ENCODE peak calls at places on chromosome 15, in nine cellular contexts. E, B, S, H, I, V, N, Y and F are unnamed samples.

GRCh38 chr15:31175484-31175883 is 74.0 kb upstream of the TRPM1 start:
- DNase-seq in E (no peak), S (no peak), N (no peak), B (no peak), I (no peak), Y (no peak), V (no peak), H (no peak), F (no peak)

GRCh38 chr15:98121957-98122356 is 161.5 kb downstream of the ARRDC4 start:
- DNase-seq in V (no peak), N (no peak), E (no peak), B (no peak), S (peak; percentile 16), Y (no peak), H (no peak), I (no peak), F (no peak)

GRCh38 chr15:67091073-67091965 is 25.9 kb downstream of the SMAD3 start:
- DNase-seq in H (peak; percentile 81), S (peak; percentile 96), E (no peak), N (peak; percentile 84), B (peak; percentile 79), V (no peak), I (peak; percentile 70), Y (no peak), F (no peak)

GRCh38 chr15:60787737-60788513 is 309.0 kb upstream of the ICE2 start:
- DNase-seq in V (no peak), B (no peak), N (no peak), Y (no peak), H (no peak), E (no peak), S (no peak), I (no peak), F (no peak)

GRCh38 chr15:94110476-94111130 is 120.8 kb upstream of the MCTP2 start:
- DNase-seq in H (no peak), V (no peak), B (no peak), S (peak; percentile 10), Y (no peak), E (no peak), I (no peak), N (no peak), F (peak; percentile 40)

GRCh38 chr15:37765809-37766208 is 168.6 kb upstream of the TMCO5A start:
- DNase-seq in B (no peak), V (no peak), S (peak; percentile 13), Y (peak; percentile 25), I (no peak), N (peak; percentile 0), H (no peak), E (no peak), F (no peak)

GRCh38 chr15:31308185-31308639 is 18.4 kb upstream of the KLF13 start:
- DNase-seq in N (no peak), B (no peak), H (peak; percentile 51), V (no peak), S (no peak), E (no peak), Y (peak; percentile 64), I (no peak), F (no peak)

GRCh38 chr15:56042982-56043980 is 49.9 kb upstream of the NEDD4 start:
- DNase-seq in S (no peak), N (no peak), Y (peak; percentile 62), V (no peak), B (no peak), I (no peak), E (no peak), H (no peak), F (no peak)

GRCh38 chr15:74815961-74816360 is 3.3 kb downstream of the LMAN1L start:
- DNase-seq in B (no peak), V (no peak), Y (no peak), S (no peak), E (no peak), N (no peak), H (no peak), I (no peak), F (no peak)

GRCh38 chr15:74812533-74812932 is at the start of gene LMAN1L:
- DNase-seq in S (no peak), Y (no peak), B (no peak), N (no peak), E (no peak), V (no peak), I (no peak), H (no peak), F (peak; percentile 60)

GRCh38 chr15:74816624-74817369 is 4.2 kb downstream of the LMAN1L start:
- DNase-seq in Y (no peak), V (no peak), H (no peak), E (no peak), I (no peak), S (no peak), B (no peak), N (no peak), F (peak; percentile 71)

GRCh38 chr15:74817370-74817737 is 4.7 kb downstream of the LMAN1L start:
- DNase-seq in E (no peak), V (no peak), S (no peak), N (no peak), H (no peak), B (peak; percentile 42), I (no peak), Y (no peak), F (peak; percentile 73)

DNA sequence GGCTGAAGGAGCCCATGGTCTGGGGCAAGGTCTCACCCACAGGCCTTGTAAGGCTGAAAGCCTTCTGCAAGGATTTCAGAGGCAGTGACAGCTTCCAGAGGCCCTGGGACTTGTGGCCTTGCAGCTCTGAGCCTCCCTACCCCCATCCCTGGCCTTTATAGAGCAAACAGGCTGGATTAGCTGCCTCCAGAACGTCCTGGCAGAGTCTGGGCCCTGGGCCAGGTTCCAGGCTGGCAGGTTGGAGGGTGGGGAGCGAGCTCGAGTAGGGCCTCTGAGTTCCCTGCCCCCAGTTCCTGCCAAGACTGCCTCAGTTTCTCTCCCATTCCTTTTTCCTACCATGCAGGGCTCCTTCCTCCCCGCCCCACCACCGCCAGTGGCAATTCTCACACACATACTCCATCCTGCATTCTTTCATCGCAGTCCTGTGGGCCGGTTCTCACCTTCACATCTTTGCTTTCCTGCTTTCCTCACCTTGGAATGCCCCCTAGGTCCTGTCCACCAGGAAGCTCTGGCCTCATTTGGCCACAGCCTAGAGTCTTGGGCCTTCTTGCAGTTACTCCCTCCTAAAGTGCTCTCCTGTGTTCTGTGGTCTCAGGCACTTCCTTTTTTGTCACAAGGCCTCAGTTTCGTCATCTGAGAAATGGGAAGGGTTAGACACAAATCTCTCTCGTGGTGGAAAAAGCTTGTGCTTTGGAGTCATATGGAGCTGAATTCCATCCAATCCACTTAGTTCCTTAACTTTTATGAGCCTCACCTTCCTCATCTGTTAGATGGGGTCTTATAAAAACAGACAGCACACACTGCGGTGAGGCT is 2.7 kb downstream of the LMAN1L start:
- DNase-seq in H (peak; percentile 80), E (no peak), B (no peak), V (no peak), N (no peak), I (no peak), Y (no peak), S (no peak), F (peak; percentile 90)
- H3K4me3 ChIP-seq in H (no peak overlapping the region), E (no peak overlapping the region), B (no peak overlapping the region), V (no peak overlapping the region), N (no peak overlapping the region), I (no peak overlapping the region), Y (no peak overlapping the region), S (no peak overlapping the region), F (no peak overlapping the region)

GRCh38 chr15:75456710-75457109 is 5.2 kb upstream of the SIN3A start:
- DNase-seq in E (no peak), N (no peak), Y (no peak), S (no peak), H (no peak), B (no peak), V (no peak), I (no peak), F (no peak)
- H3K4me3 ChIP-seq in E (peak overlapping the region; percentile 94), N (no peak overlapping the region), Y (no peak overlapping the region), S (no peak overlapping the region), H (no peak overlapping the region), B (no peak overlapping the region), V (peak overlapping the region; percentile 95), I (no peak overlapping the region), F (no peak overlapping the region)

GRCh38 chr15:62824111-62824737 is 218.3 kb upstream of the TPM1 start:
- DNase-seq in S (peak; percentile 75), Y (no peak), I (no peak), N (no peak), B (no peak), E (no peak), V (no peak), H (no peak), F (no peak)

GRCh38 chr15:62818691-62819090 is 223.9 kb upstream of the TPM1 start:
- DNase-seq in B (no peak), E (no peak), S (no peak), H (no peak), V (no peak), I (no peak), Y (no peak), N (no peak), F (no peak)

GRCh38 chr15:62816342-62817059 is 226.0 kb upstream of the TPM1 start:
- DNase-seq in V (no peak), B (peak; percentile 83), S (no peak), Y (no peak), H (no peak), E (no peak), I (no peak), N (no peak), F (no peak)

GRCh38 chr15:62822228-62822627 is 220.3 kb upstream of the TPM1 start:
- DNase-seq in V (no peak), E (no peak), B (no peak), Y (no peak), N (no peak), S (no peak), H (no peak), I (no peak), F (no peak)

GRCh38 chr15:62821384-62822131 is 221.0 kb upstream of the TPM1 start:
- DNase-seq in H (no peak), E (no peak), N (no peak), Y (no peak), I (no peak), S (no peak), B (no peak), V (no peak), F (no peak)
- H3K4me3 ChIP-seq in H (no peak overlapping the region), E (no peak overlapping the region), N (no peak overlapping the region), Y (no peak overlapping the region), I (no peak overlapping the region), S (no peak overlapping the region), B (no peak overlapping the region), V (no peak overlapping the region), F (no peak overlapping the region)

GRCh38 chr15:52480990-52481389 is 47.7 kb downstream of the MYO5A start:
- DNase-seq in N (no peak), I (no peak), E (no peak), Y (peak; percentile 21), S (no peak), H (no peak), V (no peak), B (no peak), F (no peak)

GRCh38 chr15:52486003-52486996 is 42.4 kb downstream of the MYO5A start:
- DNase-seq in N (no peak), H (no peak), B (peak; percentile 30), E (no peak), Y (no peak), I (no peak), V (no peak), S (peak; percentile 24), F (no peak)

GRCh38 chr15:52485290-52485689 is 43.4 kb downstream of the MYO5A start:
- DNase-seq in I (no peak), N (no peak), E (no peak), S (no peak), Y (no peak), H (no peak), B (no peak), V (no peak), F (no peak)

GRCh38 chr15:52483712-52484111 is 45.0 kb downstream of the MYO5A start:
- DNase-seq in E (no peak), I (no peak), Y (no peak), S (peak; percentile 70), B (no peak), V (no peak), H (no peak), N (peak; percentile 35), F (no peak)

DNA sequence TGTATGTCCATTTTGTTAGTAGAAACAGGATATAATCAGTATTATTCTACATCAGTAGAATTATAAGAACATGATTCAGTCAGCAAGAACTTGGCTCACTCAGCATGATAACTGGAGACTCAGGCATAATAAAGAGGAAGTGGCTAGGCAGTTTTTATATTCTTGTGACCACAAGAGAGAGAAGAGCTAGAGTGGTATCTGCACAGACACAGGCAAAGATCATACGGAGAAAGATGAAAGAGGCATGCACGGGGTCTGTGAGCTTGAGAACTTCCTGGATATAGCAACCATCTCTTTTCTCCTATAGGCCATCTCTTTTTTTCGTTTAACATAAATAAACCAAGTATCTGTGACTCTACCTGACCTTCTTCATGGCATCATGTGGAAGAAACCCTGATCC is 46.8 kb downstream of the MYO5A start:
- DNase-seq in H (no peak), I (no peak), B (no peak), S (peak; percentile 93), E (no peak), Y (peak; percentile 84), N (peak; percentile 45), V (no peak), F (no peak)
- H3K4me3 ChIP-seq in H (no peak overlapping the region), I (no peak overlapping the region), B (no peak overlapping the region), S (no peak overlapping the region), E (no peak overlapping the region), Y (no peak overlapping the region), N (no peak overlapping the region), V (no peak overlapping the region), F (no peak overlapping the region)